ENCODE peak calls at places on chromosomes 12 and 14, in four cellular contexts. H is GM12878, R is H1, T is HepG2. N is an unnamed sample. For H3K4me1, the result is how much of the 10 kb centered on the place peaks cover.

GRCh38 chr12:40691913-40692616 is at the start of gene CNTN1:
- DNase-seq in H (no peak), R (peak), T (no peak), N (peak)

GRCh38 chr14:63544641-63545234 is 1.6 kb upstream of the PPP2R5E start:
- DNase-seq in H (no peak), R (no peak), T (no peak), N (no peak)

GRCh38 chr12:21073822-21074460 is 57.1 kb upstream of the SLCO1B1 start:
- DNase-seq in H (no peak), R (peak), T (no peak), N (peak)

GRCh38 chr14:36258241-36258640 is 62.2 kb downstream of the MBIP start:
- DNase-seq in H (no peak), R (no peak), T (no peak), N (no peak)

GRCh38 chr14:88281447-88281846 is 41.6 kb downstream of the KCNK10 start:
- DNase-seq in H (no peak), R (no peak), T (no peak), N (no peak)

GRCh38 chr12:91178139-91178561 is 4.5 kb downstream of the DCN start:
- DNase-seq in H (no peak), R (no peak), T (peak), N (no peak)

GRCh38 chr12:70659077-70659606 is 21.9 kb upstream of the PTPRB start:
- DNase-seq in H (no peak), R (no peak), T (no peak), N (no peak)

GRCh38 chr12:72271401-72271740 is 799 bp upstream of the TRHDE start:
- DNase-seq in H (no peak), R (no peak), T (no peak), N (peak)

GRCh38 chr12:38585090-38585489 is 268.5 kb downstream of the ALG10B start:
- DNase-seq in H (no peak), R (no peak), T (no peak), N (no peak)

GRCh38 chr14:72503696-72504368 is 390.1 kb downstream of the DPF3 start:
- DNase-seq in H (no peak), R (no peak), T (no peak), N (no peak)

DNA sequence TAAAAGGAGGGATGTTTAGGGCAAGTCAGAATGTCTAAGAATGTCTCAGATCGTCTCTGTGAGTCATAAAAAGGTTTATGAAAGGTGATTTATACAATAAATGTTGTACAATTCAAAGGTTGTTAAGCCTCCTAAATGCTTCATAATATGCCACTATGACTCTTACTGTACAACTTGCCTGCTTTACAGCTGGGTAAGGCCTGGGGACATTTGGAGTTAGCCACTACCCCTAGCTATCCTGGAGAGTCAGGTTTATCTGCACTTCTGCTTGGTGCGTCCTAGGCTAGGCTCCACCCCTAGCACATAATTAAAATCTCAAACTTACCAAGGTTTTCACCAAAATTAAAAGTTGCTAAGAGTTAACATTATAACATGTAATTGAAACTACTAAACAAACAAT is 927.3 kb downstream of the FSCB start:
- DNase-seq in H (no peak), R (no peak), T (no peak), N (no peak)
- TF ChIP-seq SUZ12 in H (no peak), R (no peak), T (no peak), N (no peak)

GRCh38 chr12:124914392-124915248 is at the start of gene UBC:
- DNase-seq in H (no peak), R (no peak), T (peak), N (peak)
- TF ChIP-seq YY1 in H (peak), R (peak), T (peak), N (peak)

DNA sequence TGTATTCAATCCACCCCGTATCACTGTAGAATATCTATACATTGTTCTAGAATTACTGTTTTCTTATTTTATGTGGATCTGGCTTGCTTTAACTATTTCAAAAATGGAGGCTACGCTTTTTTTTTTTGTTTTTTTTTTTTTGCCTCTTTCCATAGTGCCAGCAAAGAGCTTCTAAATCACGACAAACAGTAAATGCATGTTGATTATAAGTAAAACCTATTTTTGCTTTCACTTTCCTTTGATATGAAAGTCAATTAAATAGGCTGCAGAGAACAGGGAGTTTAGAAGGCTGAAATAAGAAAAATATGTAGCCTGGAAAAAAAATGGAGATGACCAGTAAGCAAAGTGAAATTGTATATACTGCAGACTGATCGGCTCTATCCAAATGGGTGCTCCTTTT is 112.3 kb upstream of the AMIGO2 start:
- DNase-seq in H (no peak), R (no peak), T (no peak), N (no peak)
- H3K4me1 ChIP-seq in H (under half), R (under half), T (under half), N (under half)

DNA sequence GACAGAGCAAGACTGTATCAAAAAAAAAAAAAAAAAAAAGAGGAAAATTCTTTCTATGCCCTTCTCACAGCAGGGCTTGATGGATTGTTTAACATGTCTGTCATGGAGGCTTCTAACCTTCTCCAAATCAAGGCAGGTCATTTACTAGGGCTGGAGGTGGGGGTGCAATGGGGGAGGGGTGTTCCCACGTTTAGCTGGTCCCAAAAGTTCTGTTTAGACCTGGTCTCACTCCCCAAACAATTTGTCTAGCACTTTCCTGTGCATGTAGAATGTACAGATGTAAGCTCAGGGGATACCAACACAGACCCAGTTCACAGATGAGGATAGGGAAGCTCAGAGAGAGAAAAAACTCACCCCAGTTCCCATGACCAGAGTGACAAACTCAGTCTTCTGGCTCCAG is 12.2 kb upstream of the IQSEC3 start:
- DNase-seq in H (no peak), R (no peak), T (no peak), N (no peak)
- TF ChIP-seq SUZ12 in H (no peak), R (no peak), T (no peak), N (no peak)

DNA sequence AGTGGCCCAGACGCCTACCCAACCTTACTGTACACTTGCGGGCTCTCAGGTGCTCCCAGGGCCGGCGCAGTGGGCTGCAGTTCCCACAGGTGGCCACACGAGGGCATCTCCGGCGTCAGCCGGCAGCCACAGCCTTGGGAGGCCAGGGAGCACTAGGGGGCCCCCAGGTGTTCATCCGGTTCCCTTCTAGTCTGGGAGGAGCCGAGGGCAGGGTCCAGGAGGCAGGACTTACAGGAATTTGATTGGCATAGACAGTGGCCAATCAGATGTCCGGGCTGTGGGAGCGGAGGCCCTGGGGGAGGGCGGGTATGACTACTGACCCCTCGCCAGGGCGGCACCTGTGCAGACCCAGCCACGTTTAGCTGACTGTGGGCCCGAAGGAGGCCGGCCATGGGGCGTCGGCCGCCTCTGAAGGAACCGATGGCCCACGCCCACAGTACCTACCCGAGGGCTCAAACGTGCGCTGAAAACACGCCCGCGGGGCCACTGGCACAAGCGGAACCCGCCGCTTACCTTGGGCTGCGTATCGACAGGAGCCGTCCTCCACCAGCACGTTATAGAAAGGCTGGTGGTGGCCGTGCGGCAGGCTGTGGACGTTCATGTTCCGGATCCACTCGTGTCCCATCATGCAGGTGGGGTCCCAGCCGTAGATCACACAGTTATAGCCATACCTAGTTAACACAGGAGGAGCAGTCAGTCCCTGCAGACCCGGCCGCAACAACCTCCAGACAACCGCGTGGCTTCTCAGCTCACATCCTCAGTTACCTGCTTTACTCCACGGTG is 34.8 kb downstream of the FBXO21 start:
- DNase-seq in H (no peak), R (peak), T (peak), N (peak)
- TF ChIP-seq YY1 in H (peak), R (no peak), T (peak), N (no peak)

GRCh38 chr12:53486730-53487487 is 12.3 kb downstream of the MAP3K12 start:
- DNase-seq in H (no peak), R (no peak), T (no peak), N (no peak)

GRCh38 chr12:53484686-53485567 is 14.3 kb downstream of the MAP3K12 start:
- DNase-seq in H (no peak), R (no peak), T (no peak), N (no peak)

GRCh38 chr12:53483979-53484377 is 15.3 kb downstream of the MAP3K12 start:
- DNase-seq in H (no peak), R (no peak), T (no peak), N (no peak)

GRCh38 chr12:53483225-53483978 is 15.9 kb downstream of the MAP3K12 start:
- DNase-seq in H (no peak), R (no peak), T (no peak), N (no peak)

DNA sequence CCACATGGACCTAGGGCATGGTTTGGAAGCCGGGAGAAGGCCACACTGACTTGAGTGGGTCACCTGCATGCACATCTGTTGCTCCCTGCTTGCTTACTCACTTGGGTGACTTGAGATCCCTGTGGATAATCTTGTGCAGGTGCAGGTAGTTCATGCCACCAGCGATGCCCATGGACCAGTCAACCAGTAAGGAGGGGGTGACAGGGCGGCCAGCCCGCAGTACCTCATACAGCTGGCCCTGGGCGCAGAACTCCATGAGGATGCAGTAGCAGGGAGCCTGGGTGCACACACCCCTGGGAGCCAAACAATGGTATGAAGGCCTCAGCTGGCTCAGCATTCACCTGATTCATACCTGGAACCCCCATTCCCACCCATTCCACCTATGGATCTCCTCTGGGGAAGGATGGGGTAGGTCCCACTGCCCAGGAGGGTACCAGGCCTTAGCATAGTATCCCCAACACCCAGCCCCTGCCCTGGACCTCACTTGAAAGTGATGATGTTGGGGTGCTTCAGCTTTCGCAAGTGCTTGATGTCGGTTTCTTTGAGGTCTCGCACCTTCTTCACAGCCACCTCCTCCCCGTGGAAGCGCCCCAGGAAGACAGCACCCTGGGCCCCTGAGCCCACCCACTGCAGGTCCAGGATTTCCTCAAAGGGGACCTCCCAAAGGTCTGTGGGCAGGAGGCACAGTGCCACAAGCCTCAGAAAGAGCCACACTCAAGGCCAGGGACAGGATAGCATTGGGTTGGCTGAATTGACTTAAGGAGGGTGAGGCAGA is 13.1 kb downstream of the MAP3K12 start:
- DNase-seq in H (no peak), R (no peak), T (no peak), N (no peak)
- H3K4me1 ChIP-seq in H (under half), R (under half), T (under half), N (under half)